ENCODE peak calls at places on chromosomes 6 and 20, in four cellular contexts. P, L, M and C are unnamed samples.

GRCh38 chr20:17969884-17970409 is 1.1 kb downstream of the MGME1 start:
- DNase-seq in P (no peak), L (peak; percentile 12), M (peak; percentile 71), C (peak; percentile 40)

GRCh38 chr6:170360476-170360875 is 53.9 kb downstream of the FAM120B start:
- DNase-seq in P (no peak), L (no peak), M (no peak), C (no peak)

GRCh38 chr6:144855812-144856531 is 570.8 kb downstream of the UTRN start:
- DNase-seq in P (no peak), L (no peak), M (peak; percentile 3), C (no peak)

GRCh38 chr20:32432277-32432676 is 74.1 kb downstream of the ASXL1 start:
- DNase-seq in P (no peak), L (no peak), M (no peak), C (no peak)

GRCh38 chr20:23634985-23635767 is 2.6 kb downstream of the CST3 start:
- DNase-seq in P (no peak), L (no peak), M (no peak), C (no peak)

GRCh38 chr6:13383280-13384163 is 55.2 kb upstream of the TBC1D7 start:
- DNase-seq in P (no peak), L (no peak), M (peak; percentile 21), C (peak; percentile 29)

GRCh38 chr20:38406476-38406875 is 28.7 kb downstream of the SNHG17 start:
- DNase-seq in P (no peak), L (no peak), M (no peak), C (no peak)

GRCh38 chr6:20211941-20212391 is 303 bp downstream of the MBOAT1 start:
- DNase-seq in P (peak; percentile 69), L (peak; percentile 44), M (no peak), C (peak; percentile 46)

GRCh38 chr6:92479821-92480220 is 939.5 kb downstream of the EPHA7 start:
- DNase-seq in P (no peak), L (no peak), M (no peak), C (no peak)

GRCh38 chr6:158817298-158818007 is 1.7 kb downstream of the EZR start:
- DNase-seq in P (peak; percentile 32), L (peak; percentile 75), M (peak; percentile 49), C (no peak)

GRCh38 chr6:43172127-43173007 is 1.3 kb downstream of the SRF start:
- DNase-seq in P (peak; percentile 48), L (peak; percentile 84), M (peak; percentile 29), C (no peak)

GRCh38 chr6:47414517-47415167 is 62.9 kb upstream of the CD2AP start:
- DNase-seq in P (no peak), L (no peak), M (peak; percentile 33), C (no peak)

GRCh38 chr6:72748759-72749158 is 126.9 kb downstream of the KCNQ5 start:
- DNase-seq in P (no peak), L (no peak), M (no peak), C (peak; percentile 1)

GRCh38 chr20:46128310-46129151 is 10.4 kb downstream of the CD40 start:
- DNase-seq in P (peak; percentile 71), L (peak; percentile 71), M (peak; percentile 23), C (peak; percentile 29)

GRCh38 chr6:19999319-20000191 is 162.4 kb downstream of the ID4 start:
- DNase-seq in P (no peak), L (peak; percentile 77), M (no peak), C (peak; percentile 48)

DNA sequence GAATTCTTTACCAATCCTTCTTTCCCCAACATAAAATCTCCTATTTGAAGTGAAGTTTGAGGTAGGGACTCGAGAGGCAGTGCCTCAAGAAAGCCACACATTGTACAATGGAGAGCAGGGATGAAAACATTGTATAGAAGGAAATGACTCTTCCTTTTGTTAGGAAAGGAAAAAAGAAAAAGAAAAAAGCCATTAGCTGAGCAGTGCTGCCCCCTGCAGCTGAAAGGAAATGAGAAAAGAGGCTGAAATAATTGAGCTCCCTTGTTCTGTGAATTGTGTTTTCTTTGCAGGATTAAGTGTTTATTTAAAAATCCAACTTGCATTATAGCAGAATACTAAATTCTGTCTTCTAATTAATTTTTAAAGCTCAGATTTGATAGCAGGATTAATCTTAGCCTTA is 162.9 kb upstream of the SASH1 start:
- DNase-seq in P (peak; percentile 21), L (peak; percentile 32), M (no peak), C (peak; percentile 18)
- TF ChIP-seq HMGXB4 in P (no peak), L (no peak), M (no peak), C (no peak)

DNA sequence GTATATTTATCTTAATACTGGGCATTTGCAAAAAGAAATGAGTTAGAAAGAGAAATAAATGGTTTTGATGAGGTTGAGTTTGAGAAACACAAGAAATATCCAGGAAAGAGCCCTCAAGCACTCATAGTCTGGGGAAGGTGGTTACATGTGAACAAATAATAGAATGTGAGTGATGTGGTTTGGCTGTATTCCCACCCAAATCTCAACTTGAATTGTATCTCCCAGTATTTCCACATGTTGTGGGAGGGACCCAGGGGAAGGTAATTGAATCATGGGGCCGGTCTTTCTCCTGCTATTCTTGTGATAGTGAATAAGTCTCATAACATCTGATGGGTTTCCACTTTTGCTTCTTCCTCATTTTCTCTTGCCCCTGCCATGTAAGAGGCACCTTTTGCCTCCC is 334.1 kb downstream of the COL12A1 start:
- DNase-seq in P (no peak), L (no peak), M (no peak), C (no peak)
- TF ChIP-seq HMGXB4 in P (no peak), L (no peak), M (no peak), C (no peak)

DNA sequence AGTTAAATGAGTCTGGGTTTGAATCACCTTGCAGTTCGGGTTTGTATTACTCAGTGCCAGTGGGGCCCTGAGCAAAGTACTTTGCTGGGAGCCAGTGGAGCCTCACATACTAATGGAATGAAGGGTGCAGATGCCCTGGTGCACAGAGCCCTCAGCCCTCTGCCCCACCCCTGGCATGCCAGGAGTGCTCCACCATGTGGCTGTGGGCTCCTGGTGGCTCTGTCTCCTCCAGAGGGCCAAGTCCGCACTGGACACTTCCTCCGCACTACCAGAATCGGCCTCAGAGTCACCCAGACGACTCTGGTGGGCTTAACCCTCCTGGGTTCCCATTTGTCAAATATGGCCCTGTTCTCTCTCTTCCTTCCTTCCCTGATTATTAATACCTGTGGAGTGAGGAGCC is 94.0 kb downstream of the STK35 start:
- DNase-seq in P (no peak), L (no peak), M (no peak), C (no peak)
- TF ChIP-seq HMGXB4 in P (no peak), L (no peak), M (no peak), C (no peak)

DNA sequence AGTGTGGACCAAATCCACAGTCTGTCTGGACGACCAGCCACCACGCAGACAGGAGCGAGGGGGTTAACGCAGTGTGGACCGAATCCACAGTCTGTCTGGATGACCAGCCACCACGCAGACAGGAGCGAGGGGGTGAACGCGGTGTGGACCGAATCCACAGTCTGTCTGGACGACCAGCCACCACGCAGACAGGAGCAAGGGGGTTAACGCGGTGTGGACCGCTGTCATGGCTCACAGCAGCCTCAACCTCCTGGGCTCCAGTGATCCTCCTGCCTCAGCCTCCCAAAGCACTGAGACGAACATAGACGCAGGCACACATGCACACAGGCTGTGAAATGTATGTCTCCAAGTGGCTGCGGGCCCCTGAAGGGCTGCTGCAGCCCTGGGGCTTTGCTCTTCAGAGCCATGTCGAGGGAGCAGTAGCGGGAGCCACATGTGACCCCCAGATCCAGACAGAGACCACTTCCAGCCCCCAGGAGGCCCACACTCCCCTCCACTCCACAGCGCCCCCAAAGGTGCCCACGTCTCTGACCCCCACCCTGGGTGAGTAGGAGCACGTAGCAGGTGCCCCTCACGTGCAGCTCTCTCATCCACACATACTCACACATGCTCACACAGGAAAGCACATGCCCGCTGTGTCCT is 98.1 kb downstream of the YTHDF1 start:
- DNase-seq in P (no peak), L (no peak), M (no peak), C (no peak)
- TF ChIP-seq HMGXB4 in P (no peak), L (no peak), M (no peak), C (no peak)

GRCh38 chr20:1893721-1894470 is 1.3 kb upstream of the SIRPA start:
- DNase-seq in P (no peak), L (no peak), M (peak; percentile 53), C (peak; percentile 65)
- TF ChIP-seq HMGXB4 in P (no peak), L (no peak), M (no peak), C (no peak)